ENCODE peak calls at places on chromosomes 3 and 15, in five cellular contexts. One of them, this sample, is unnamed.

GRCh38 chr3:88863196-88863595 is 244.2 kb upstream of the EPHA3 start:
- DNase-seq in neural progenitor cell: no peak
- DNase-seq in ovary: no peak
- DNase-seq in tibial nerve: no peak
- DNase-seq in dorsolateral prefrontal cortex: no peak
- DNase-seq in this sample: no peak

GRCh38 chr3:141454906-141455602 is 31.8 kb upstream of the RASA2 start:
- DNase-seq in neural progenitor cell: peak
- DNase-seq in ovary: no peak
- DNase-seq in tibial nerve: peak
- DNase-seq in dorsolateral prefrontal cortex: no peak
- DNase-seq in this sample: no peak

GRCh38 chr3:185151101-185151958 is 1.5 kb downstream of the C3orf70 start:
- DNase-seq in neural progenitor cell: no peak
- DNase-seq in ovary: no peak
- DNase-seq in tibial nerve: no peak
- DNase-seq in dorsolateral prefrontal cortex: no peak
- DNase-seq in this sample: no peak

GRCh38 chr15:31488437-31489204 is 162.0 kb downstream of the KLF13 start:
- DNase-seq in neural progenitor cell: peak
- DNase-seq in ovary: no peak
- DNase-seq in tibial nerve: peak
- DNase-seq in dorsolateral prefrontal cortex: no peak
- DNase-seq in this sample: peak

GRCh38 chr3:25904248-25904647 is 114.4 kb downstream of the OXSM start:
- DNase-seq in neural progenitor cell: peak
- DNase-seq in ovary: no peak
- DNase-seq in tibial nerve: no peak
- DNase-seq in dorsolateral prefrontal cortex: no peak
- DNase-seq in this sample: no peak

GRCh38 chr15:52559583-52559982 is 9.2 kb downstream of the ARPP19 start:
- DNase-seq in neural progenitor cell: no peak
- DNase-seq in ovary: no peak
- DNase-seq in tibial nerve: no peak
- DNase-seq in dorsolateral prefrontal cortex: no peak
- DNase-seq in this sample: no peak

GRCh38 chr3:196134691-196135090 is 52.8 kb upstream of the TFRC start:
- DNase-seq in neural progenitor cell: no peak
- DNase-seq in ovary: peak
- DNase-seq in tibial nerve: no peak
- DNase-seq in dorsolateral prefrontal cortex: no peak
- DNase-seq in this sample: no peak

GRCh38 chr3:64463981-64464380 is 223.8 kb downstream of the ADAMTS9 start:
- DNase-seq in neural progenitor cell: no peak
- DNase-seq in ovary: no peak
- DNase-seq in tibial nerve: no peak
- DNase-seq in dorsolateral prefrontal cortex: no peak
- DNase-seq in this sample: no peak

GRCh38 chr3:183984337-183984736 is 33.3 kb downstream of the ABCC5 start:
- DNase-seq in neural progenitor cell: no peak
- DNase-seq in ovary: no peak
- DNase-seq in tibial nerve: no peak
- DNase-seq in dorsolateral prefrontal cortex: no peak
- DNase-seq in this sample: no peak

GRCh38 chr15:35874260-35874905 is 328.4 kb upstream of the DPH6 start:
- DNase-seq in neural progenitor cell: no peak
- DNase-seq in ovary: no peak
- DNase-seq in tibial nerve: peak
- DNase-seq in dorsolateral prefrontal cortex: no peak
- DNase-seq in this sample: no peak

GRCh38 chr15:39145146-39145545 is 435.7 kb upstream of the THBS1 start:
- DNase-seq in neural progenitor cell: no peak
- DNase-seq in ovary: no peak
- DNase-seq in tibial nerve: no peak
- DNase-seq in dorsolateral prefrontal cortex: no peak
- DNase-seq in this sample: no peak

GRCh38 chr15:47918877-47919276 is 201.6 kb downstream of the SEMA6D start:
- DNase-seq in neural progenitor cell: no peak
- DNase-seq in ovary: no peak
- DNase-seq in tibial nerve: no peak
- DNase-seq in dorsolateral prefrontal cortex: no peak
- DNase-seq in this sample: no peak
- H3K27ac ChIP-seq in neural progenitor cell: no peak
- H3K27ac ChIP-seq in ovary: no peak
- H3K27ac ChIP-seq in tibial nerve: no peak
- H3K27ac ChIP-seq in dorsolateral prefrontal cortex: no peak
- H3K27ac ChIP-seq in this sample: no peak

DNA sequence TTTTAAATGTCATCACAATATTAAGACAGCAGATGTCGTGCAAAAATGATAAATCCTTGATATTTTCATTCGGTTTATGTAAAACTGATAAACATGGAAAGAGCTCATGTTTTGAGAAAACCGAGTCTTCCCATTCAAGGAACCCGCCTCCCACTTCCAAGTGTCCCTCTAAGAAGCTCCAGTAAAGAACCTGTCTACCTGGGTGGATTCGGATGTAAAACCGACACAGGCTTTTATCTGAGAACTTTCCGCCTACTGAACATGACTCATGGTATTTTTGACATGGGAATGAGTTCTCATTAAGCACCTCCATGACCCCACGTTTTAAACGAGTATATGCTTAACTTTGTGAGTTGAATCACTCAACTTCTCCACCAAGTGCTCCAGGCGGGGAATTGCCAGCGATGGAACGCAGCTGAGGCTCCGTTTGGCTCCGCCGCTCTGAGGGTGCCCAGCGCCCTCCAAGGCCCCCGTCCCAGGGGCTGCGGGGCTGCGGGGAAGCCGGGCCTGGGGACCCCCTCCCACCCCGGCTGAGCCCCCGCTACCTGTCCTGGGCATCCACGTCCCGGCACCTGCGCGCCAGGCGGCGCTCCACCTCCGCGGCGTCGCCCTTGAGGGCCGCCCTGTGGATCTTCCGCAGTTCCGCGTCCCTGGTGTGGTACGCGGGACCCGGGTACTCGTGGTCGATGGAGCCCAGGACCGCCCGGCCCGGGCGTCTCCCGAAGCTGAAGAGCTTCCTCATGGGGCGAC is 119.9 kb downstream of the LMLN start:
- DNase-seq in neural progenitor cell: peak
- DNase-seq in ovary: no peak
- DNase-seq in tibial nerve: no peak
- DNase-seq in dorsolateral prefrontal cortex: peak
- DNase-seq in this sample: no peak
- TF ChIP-seq CTCF in neural progenitor cell: no peak
- TF ChIP-seq CTCF in ovary: no peak
- TF ChIP-seq CTCF in tibial nerve: no peak
- TF ChIP-seq CTCF in dorsolateral prefrontal cortex: no peak
- TF ChIP-seq CTCF in this sample: no peak

GRCh38 chr15:40955930-40956542 is 2.8 kb downstream of the CHAC1 start:
- DNase-seq in neural progenitor cell: no peak
- DNase-seq in ovary: no peak
- DNase-seq in tibial nerve: no peak
- DNase-seq in dorsolateral prefrontal cortex: no peak
- DNase-seq in this sample: no peak
- H3K27ac ChIP-seq in neural progenitor cell: no peak
- H3K27ac ChIP-seq in ovary: no peak
- H3K27ac ChIP-seq in tibial nerve: no peak
- H3K27ac ChIP-seq in dorsolateral prefrontal cortex: no peak
- H3K27ac ChIP-seq in this sample: peak

DNA sequence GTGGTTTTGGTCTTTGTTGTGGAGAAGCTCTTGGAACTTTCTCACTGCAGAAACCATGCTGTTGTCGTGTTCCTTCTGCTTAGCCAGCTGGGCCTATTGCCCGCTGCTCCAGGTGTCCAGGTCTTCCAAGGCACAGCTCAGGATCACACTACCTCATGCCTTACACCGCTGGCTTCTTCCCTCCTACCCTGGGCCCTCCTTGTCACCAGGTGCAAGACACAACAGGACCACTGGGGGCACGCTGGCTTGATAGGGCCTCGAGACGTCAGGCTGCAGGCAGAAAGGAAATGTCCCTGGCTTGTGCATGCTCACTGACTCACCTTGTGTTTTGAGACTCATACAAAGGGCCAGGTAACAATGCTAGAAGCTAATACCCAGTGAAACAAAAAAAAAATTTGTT is 32.3 kb downstream of the PAQR9 start:
- DNase-seq in neural progenitor cell: no peak
- DNase-seq in ovary: no peak
- DNase-seq in tibial nerve: no peak
- DNase-seq in dorsolateral prefrontal cortex: no peak
- DNase-seq in this sample: no peak
- TF ChIP-seq CTCF in neural progenitor cell: no peak
- TF ChIP-seq CTCF in ovary: no peak
- TF ChIP-seq CTCF in tibial nerve: no peak
- TF ChIP-seq CTCF in dorsolateral prefrontal cortex: no peak
- TF ChIP-seq CTCF in this sample: no peak

GRCh38 chr3:129442486-129442885 is 2.5 kb downstream of the IFT122 start:
- DNase-seq in neural progenitor cell: no peak
- DNase-seq in ovary: no peak
- DNase-seq in tibial nerve: no peak
- DNase-seq in dorsolateral prefrontal cortex: no peak
- DNase-seq in this sample: no peak

GRCh38 chr3:129440648-129441190 is 695 bp downstream of the IFT122 start:
- DNase-seq in neural progenitor cell: no peak
- DNase-seq in ovary: no peak
- DNase-seq in tibial nerve: no peak
- DNase-seq in dorsolateral prefrontal cortex: no peak
- DNase-seq in this sample: no peak

GRCh38 chr3:129439817-129440647 is at the start of the genes IFT122 and MBD4:
- DNase-seq in neural progenitor cell: peak
- DNase-seq in ovary: peak
- DNase-seq in tibial nerve: peak
- DNase-seq in dorsolateral prefrontal cortex: peak
- DNase-seq in this sample: peak

GRCh38 chr3:129441782-129442181 is 1.8 kb downstream of the IFT122 start:
- DNase-seq in neural progenitor cell: no peak
- DNase-seq in ovary: no peak
- DNase-seq in tibial nerve: no peak
- DNase-seq in dorsolateral prefrontal cortex: no peak
- DNase-seq in this sample: peak

DNA sequence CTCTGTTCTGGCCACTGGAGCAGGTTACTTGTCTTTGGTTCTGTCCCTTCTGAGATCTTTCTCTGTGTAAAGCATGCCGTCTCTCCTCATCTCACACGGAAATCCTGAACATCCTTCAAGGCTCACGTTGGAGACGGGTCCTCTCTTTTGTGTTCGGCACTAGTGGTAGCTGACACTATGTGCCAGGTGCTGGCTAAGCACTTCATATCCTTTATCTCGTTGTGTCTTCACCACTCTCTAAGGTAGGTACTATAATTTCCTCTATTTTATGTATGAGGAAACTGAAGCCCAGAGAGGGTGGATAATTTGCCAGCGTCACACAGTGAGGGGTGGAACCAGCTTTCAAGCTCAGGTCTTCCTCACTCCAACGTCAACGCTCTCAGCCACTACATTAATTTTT is 1.2 kb downstream of the IFT122 start:
- DNase-seq in neural progenitor cell: no peak
- DNase-seq in ovary: no peak
- DNase-seq in tibial nerve: no peak
- DNase-seq in dorsolateral prefrontal cortex: no peak
- DNase-seq in this sample: no peak
- H3K27ac ChIP-seq in neural progenitor cell: no peak
- H3K27ac ChIP-seq in ovary: peak
- H3K27ac ChIP-seq in tibial nerve: peak
- H3K27ac ChIP-seq in dorsolateral prefrontal cortex: peak
- H3K27ac ChIP-seq in this sample: peak

GRCh38 chr3:14216257-14217048 is 37.8 kb downstream of the LSM3 start:
- DNase-seq in neural progenitor cell: peak
- DNase-seq in ovary: no peak
- DNase-seq in tibial nerve: no peak
- DNase-seq in dorsolateral prefrontal cortex: peak
- DNase-seq in this sample: no peak
- TF ChIP-seq CTCF in neural progenitor cell: peak
- TF ChIP-seq CTCF in ovary: no peak
- TF ChIP-seq CTCF in tibial nerve: no peak
- TF ChIP-seq CTCF in dorsolateral prefrontal cortex: peak
- TF ChIP-seq CTCF in this sample: no peak

DNA sequence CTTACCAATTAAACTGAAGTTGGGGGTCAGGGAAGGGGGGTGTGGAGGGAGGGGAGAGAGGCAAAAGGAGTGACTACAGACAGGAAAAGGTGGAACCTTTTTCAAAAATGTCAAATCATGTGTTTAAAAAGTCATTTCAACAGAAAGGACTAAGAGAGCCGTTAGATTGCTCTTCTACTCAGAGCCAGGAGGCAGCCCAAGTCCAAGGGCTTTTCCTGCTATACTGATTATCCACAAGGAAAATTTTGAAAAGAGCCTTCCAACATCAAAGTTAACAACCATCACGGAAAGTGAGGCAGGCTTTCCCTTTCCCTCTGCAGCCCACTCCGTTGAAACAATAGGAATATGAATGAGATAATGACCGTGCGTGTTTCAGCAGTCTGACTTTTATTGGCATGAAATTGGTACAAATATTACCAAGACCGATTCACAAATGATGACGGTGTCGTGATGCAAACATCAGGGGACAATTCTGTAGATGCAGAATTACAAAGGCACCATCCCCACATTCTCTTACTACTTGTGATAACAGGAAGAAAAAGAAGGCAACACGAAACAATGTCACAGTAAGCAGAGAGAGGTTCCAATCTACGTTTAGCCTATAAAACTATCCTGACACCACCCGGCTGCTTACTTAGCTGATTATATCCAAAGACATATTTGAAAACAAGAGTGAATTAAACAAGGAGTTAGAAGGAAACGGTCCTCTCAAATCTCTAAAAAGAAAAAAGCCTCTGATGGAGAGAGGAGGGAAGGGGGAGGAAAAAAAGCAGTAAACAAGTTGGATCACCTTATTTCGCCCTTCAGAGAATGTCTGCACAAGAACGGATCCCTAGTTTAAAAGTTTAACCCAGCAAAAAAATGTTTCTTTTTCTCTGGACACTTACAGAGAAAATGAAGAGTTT is 453.7 kb downstream of the FOXP1 start:
- DNase-seq in neural progenitor cell: no peak
- DNase-seq in ovary: no peak
- DNase-seq in tibial nerve: no peak
- DNase-seq in dorsolateral prefrontal cortex: no peak
- DNase-seq in this sample: no peak
- H3K27ac ChIP-seq in neural progenitor cell: no peak
- H3K27ac ChIP-seq in ovary: peak
- H3K27ac ChIP-seq in tibial nerve: peak
- H3K27ac ChIP-seq in dorsolateral prefrontal cortex: peak
- H3K27ac ChIP-seq in this sample: peak

This sample was measured in tibial artery.